ENCODE peak calls at places on chromosomes 13 and 19, in four cellular contexts. One of them, this sample, is unnamed.

GRCh38 chr13:60990032-60990733 is 425.5 kb downstream of the PCDH20 start:
- DNase-seq in effector CD4-positive, alpha-beta T cell: no peak
- DNase-seq in activated CD8-positive, alpha-beta memory T cell treated with anti-CD3 and anti-CD28 coated beads for 48 hours: no peak
- DNase-seq in AG20443: no peak
- DNase-seq in this sample: peak; percentile 64

GRCh38 chr13:93430346-93430745 is 203.7 kb downstream of the GPC6 start:
- DNase-seq in effector CD4-positive, alpha-beta T cell: no peak
- DNase-seq in activated CD8-positive, alpha-beta memory T cell treated with anti-CD3 and anti-CD28 coated beads for 48 hours: no peak
- DNase-seq in AG20443: no peak
- DNase-seq in this sample: no peak

GRCh38 chr13:87676254-87677042 is 5.3 kb downstream of the SLITRK5 start:
- DNase-seq in effector CD4-positive, alpha-beta T cell: no peak
- DNase-seq in activated CD8-positive, alpha-beta memory T cell treated with anti-CD3 and anti-CD28 coated beads for 48 hours: no peak
- DNase-seq in AG20443: no peak
- DNase-seq in this sample: no peak

GRCh38 chr13:42996584-42996983 is 4.5 kb upstream of the EPSTI1 start:
- DNase-seq in effector CD4-positive, alpha-beta T cell: no peak
- DNase-seq in activated CD8-positive, alpha-beta memory T cell treated with anti-CD3 and anti-CD28 coated beads for 48 hours: no peak
- DNase-seq in AG20443: peak; percentile 50
- DNase-seq in this sample: no peak

GRCh38 chr13:51230473-51231105 is 8.4 kb downstream of the FAM124A start:
- DNase-seq in effector CD4-positive, alpha-beta T cell: no peak
- DNase-seq in activated CD8-positive, alpha-beta memory T cell treated with anti-CD3 and anti-CD28 coated beads for 48 hours: no peak
- DNase-seq in AG20443: peak; percentile 66
- DNase-seq in this sample: no peak

GRCh38 chr13:42548731-42549554 is 25.0 kb upstream of the TNFSF11 start:
- DNase-seq in effector CD4-positive, alpha-beta T cell: no peak
- DNase-seq in activated CD8-positive, alpha-beta memory T cell treated with anti-CD3 and anti-CD28 coated beads for 48 hours: peak; percentile 23
- DNase-seq in AG20443: no peak
- DNase-seq in this sample: no peak

GRCh38 chr19:39171479-39172465 is 25.0 kb upstream of the NCCRP1 start:
- DNase-seq in effector CD4-positive, alpha-beta T cell: no peak
- DNase-seq in activated CD8-positive, alpha-beta memory T cell treated with anti-CD3 and anti-CD28 coated beads for 48 hours: no peak
- DNase-seq in AG20443: no peak
- DNase-seq in this sample: no peak

GRCh38 chr19:43699506-43700367 is 16.1 kb upstream of the IRGC start:
- DNase-seq in effector CD4-positive, alpha-beta T cell: no peak
- DNase-seq in activated CD8-positive, alpha-beta memory T cell treated with anti-CD3 and anti-CD28 coated beads for 48 hours: no peak
- DNase-seq in AG20443: peak; percentile 41
- DNase-seq in this sample: peak; percentile 75

GRCh38 chr19:13033244-13033643 is 38.0 kb downstream of the NFIX start:
- DNase-seq in effector CD4-positive, alpha-beta T cell: no peak
- DNase-seq in activated CD8-positive, alpha-beta memory T cell treated with anti-CD3 and anti-CD28 coated beads for 48 hours: no peak
- DNase-seq in AG20443: no peak
- DNase-seq in this sample: no peak

GRCh38 chr13:106183410-106184128 is 351.9 kb downstream of the EFNB2 start:
- DNase-seq in effector CD4-positive, alpha-beta T cell: no peak
- DNase-seq in activated CD8-positive, alpha-beta memory T cell treated with anti-CD3 and anti-CD28 coated beads for 48 hours: no peak
- DNase-seq in AG20443: no peak
- DNase-seq in this sample: no peak

GRCh38 chr19:40687525-40688016 is 2.9 kb downstream of the NUMBL start:
- DNase-seq in effector CD4-positive, alpha-beta T cell: no peak
- DNase-seq in activated CD8-positive, alpha-beta memory T cell treated with anti-CD3 and anti-CD28 coated beads for 48 hours: no peak
- DNase-seq in AG20443: peak; percentile 94
- DNase-seq in this sample: no peak

GRCh38 chr19:13839938-13840750 is 36.8 kb upstream of the NANOS3 start:
- DNase-seq in effector CD4-positive, alpha-beta T cell: peak; percentile 51
- DNase-seq in activated CD8-positive, alpha-beta memory T cell treated with anti-CD3 and anti-CD28 coated beads for 48 hours: no peak
- DNase-seq in AG20443: peak; percentile 47
- DNase-seq in this sample: peak; percentile 25

GRCh38 chr13:78176880-78177279 is 258.2 kb upstream of the EDNRB start:
- DNase-seq in effector CD4-positive, alpha-beta T cell: no peak
- DNase-seq in activated CD8-positive, alpha-beta memory T cell treated with anti-CD3 and anti-CD28 coated beads for 48 hours: no peak
- DNase-seq in AG20443: no peak
- DNase-seq in this sample: no peak

GRCh38 chr19:30376272-30376671 is 4.1 kb downstream of the ZNF536 start:
- DNase-seq in effector CD4-positive, alpha-beta T cell: no peak
- DNase-seq in activated CD8-positive, alpha-beta memory T cell treated with anti-CD3 and anti-CD28 coated beads for 48 hours: no peak
- DNase-seq in AG20443: no peak
- DNase-seq in this sample: no peak

GRCh38 chr13:103788061-103788652 is 721.9 kb upstream of the SLC10A2 start:
- DNase-seq in effector CD4-positive, alpha-beta T cell: no peak
- DNase-seq in activated CD8-positive, alpha-beta memory T cell treated with anti-CD3 and anti-CD28 coated beads for 48 hours: no peak
- DNase-seq in AG20443: no peak
- DNase-seq in this sample: no peak

GRCh38 chr19:46970815-46971214 is 48.8 kb upstream of the NPAS1 start:
- DNase-seq in effector CD4-positive, alpha-beta T cell: no peak
- DNase-seq in activated CD8-positive, alpha-beta memory T cell treated with anti-CD3 and anti-CD28 coated beads for 48 hours: no peak
- DNase-seq in AG20443: peak; percentile 90
- DNase-seq in this sample: no peak

GRCh38 chr13:36715841-36716240 is 42.0 kb downstream of the SERTM1 start:
- DNase-seq in effector CD4-positive, alpha-beta T cell: no peak
- DNase-seq in activated CD8-positive, alpha-beta memory T cell treated with anti-CD3 and anti-CD28 coated beads for 48 hours: no peak
- DNase-seq in AG20443: no peak
- DNase-seq in this sample: no peak

GRCh38 chr19:39839678-39840327 is 5.8 kb upstream of the DYRK1B start:
- DNase-seq in effector CD4-positive, alpha-beta T cell: no peak
- DNase-seq in activated CD8-positive, alpha-beta memory T cell treated with anti-CD3 and anti-CD28 coated beads for 48 hours: no peak
- DNase-seq in AG20443: no peak
- DNase-seq in this sample: no peak

GRCh38 chr13:30866692-30867669 is 39.1 kb upstream of the MEDAG start:
- DNase-seq in effector CD4-positive, alpha-beta T cell: no peak
- DNase-seq in activated CD8-positive, alpha-beta memory T cell treated with anti-CD3 and anti-CD28 coated beads for 48 hours: no peak
- DNase-seq in AG20443: no peak
- DNase-seq in this sample: no peak

GRCh38 chr19:53422551-53422950 is 9.2 kb upstream of the ZNF761 start:
- DNase-seq in effector CD4-positive, alpha-beta T cell: no peak
- DNase-seq in activated CD8-positive, alpha-beta memory T cell treated with anti-CD3 and anti-CD28 coated beads for 48 hours: no peak
- DNase-seq in AG20443: no peak
- DNase-seq in this sample: no peak

GRCh38 chr13:100182894-100183490 is 94.1 kb downstream of the PCCA start:
- DNase-seq in effector CD4-positive, alpha-beta T cell: no peak
- DNase-seq in activated CD8-positive, alpha-beta memory T cell treated with anti-CD3 and anti-CD28 coated beads for 48 hours: no peak
- DNase-seq in AG20443: no peak
- DNase-seq in this sample: no peak

GRCh38 chr13:50629497-50629896 is 214.0 kb downstream of the DLEU7 start:
- DNase-seq in effector CD4-positive, alpha-beta T cell: no peak
- DNase-seq in activated CD8-positive, alpha-beta memory T cell treated with anti-CD3 and anti-CD28 coated beads for 48 hours: no peak
- DNase-seq in AG20443: no peak
- DNase-seq in this sample: no peak

GRCh38 chr13:24223341-24224231 is 63.1 kb downstream of the SPATA13 start:
- DNase-seq in effector CD4-positive, alpha-beta T cell: no peak
- DNase-seq in activated CD8-positive, alpha-beta memory T cell treated with anti-CD3 and anti-CD28 coated beads for 48 hours: no peak
- DNase-seq in AG20443: no peak
- DNase-seq in this sample: no peak

GRCh38 chr13:30115257-30115600 is 192.1 kb downstream of the KATNAL1 start:
- DNase-seq in effector CD4-positive, alpha-beta T cell: no peak
- DNase-seq in activated CD8-positive, alpha-beta memory T cell treated with anti-CD3 and anti-CD28 coated beads for 48 hours: no peak
- DNase-seq in AG20443: no peak
- DNase-seq in this sample: no peak

GRCh38 chr13:45432737-45433380 is 14.7 kb upstream of the SLC25A30 start:
- DNase-seq in effector CD4-positive, alpha-beta T cell: no peak
- DNase-seq in activated CD8-positive, alpha-beta memory T cell treated with anti-CD3 and anti-CD28 coated beads for 48 hours: no peak
- DNase-seq in AG20443: no peak
- DNase-seq in this sample: no peak

This sample was measured in ELF-1.